ENCODE peak calls at places on chromosome 22, in seven cellular contexts. Q, N, H, V, I, X and U are unnamed samples.

GRCh38 chr22:44616882-44617655 is 84.9 kb upstream of the PRR5 start:
- DNase-seq in V (no peak), Q (no peak), N (no peak), X (no peak), I (no peak), H (no peak), U (no peak)

GRCh38 chr22:17990167-17990566 is 34.2 kb downstream of the MICAL3 start:
- DNase-seq in V (no peak), I (no peak), X (no peak), H (no peak), N (no peak), Q (no peak), U (no peak)

GRCh38 chr22:35352214-35353111 is 28.4 kb upstream of the HMOX1 start:
- DNase-seq in V (no peak), H (no peak), Q (peak; percentile 19), X (peak; percentile 46), I (peak; percentile 47), N (no peak), U (no peak)

GRCh38 chr22:37197451-37198289 is 9.6 kb upstream of the C1QTNF6 start:
- DNase-seq in H (peak; percentile 92), X (no peak), Q (peak; percentile 92), V (peak; percentile 84), N (peak; percentile 52), I (peak; percentile 70), U (peak; percentile 92)

GRCh38 chr22:25447067-25447688 is 117.3 kb upstream of the GRK3 start:
- DNase-seq in Q (no peak), N (no peak), H (no peak), X (peak; percentile 28), V (peak; percentile 6), I (no peak), U (no peak)

GRCh38 chr22:23548501-23549197 is 31.4 kb downstream of the IGLL1 start:
- DNase-seq in Q (no peak), N (no peak), H (no peak), X (no peak), I (no peak), V (no peak), U (no peak)

GRCh38 chr22:42805016-42805997 is 51.8 kb downstream of the ARFGAP3 start:
- DNase-seq in N (peak; percentile 27), Q (no peak), H (peak; percentile 20), V (no peak), X (no peak), I (peak; percentile 16), U (no peak)

GRCh38 chr22:17732251-17732854 is 41.9 kb downstream of the BID start:
- DNase-seq in N (no peak), H (no peak), X (no peak), Q (no peak), I (no peak), V (no peak), U (no peak)

GRCh38 chr22:20994128-20994901 is 7.6 kb downstream of the THAP7 start:
- DNase-seq in X (no peak), V (no peak), H (no peak), I (no peak), Q (no peak), N (no peak), U (no peak)

GRCh38 chr22:17133137-17133536 is 12.0 kb upstream of the TMEM121B start:
- DNase-seq in H (no peak), X (no peak), V (no peak), I (no peak), Q (no peak), N (no peak), U (no peak)

GRCh38 chr22:25741692-25742626 is at the start of gene MYO18B:
- DNase-seq in X (peak; percentile 71), H (no peak), Q (no peak), I (no peak), N (no peak), V (no peak), U (no peak)

GRCh38 chr22:33561149-33561807 is 359.0 kb downstream of the LARGE1 start:
- DNase-seq in N (no peak), H (no peak), Q (no peak), V (no peak), X (no peak), I (peak; percentile 29), U (no peak)

GRCh38 chr22:49833340-49834007 is 5.8 kb upstream of the BRD1 start:
- DNase-seq in N (no peak), V (no peak), H (peak; percentile 36), I (no peak), Q (peak; percentile 57), X (no peak), U (no peak)

GRCh38 chr22:42316988-42317387 is 46.5 kb upstream of the TCF20 start:
- DNase-seq in V (peak; percentile 52), H (peak; percentile 63), I (peak; percentile 91), N (peak; percentile 46), Q (no peak), X (peak; percentile 41), U (no peak)

GRCh38 chr22:31173386-31174145 is 13.6 kb downstream of the RNF185 start:
- DNase-seq in X (no peak), N (peak; percentile 83), Q (peak; percentile 72), H (peak; percentile 68), I (no peak), V (peak; percentile 81), U (peak; percentile 90)

GRCh38 chr22:36026741-36027140 is 1.9 kb downstream of the RBFOX2 start:
- DNase-seq in X (no peak), Q (peak; percentile 30), H (no peak), V (peak; percentile 62), I (no peak), N (peak; percentile 46), U (peak; percentile 25)

GRCh38 chr22:27996529-27996925 is 77.5 kb upstream of the PITPNB start:
- DNase-seq in N (no peak), Q (no peak), V (no peak), H (no peak), X (no peak), I (no peak), U (no peak)

GRCh38 chr22:35995772-35996171 is 32.9 kb downstream of the RBFOX2 start:
- DNase-seq in V (peak; percentile 99), N (peak; percentile 97), Q (peak; percentile 37), X (no peak), I (peak; percentile 64), H (peak; percentile 9), U (peak; percentile 90)

GRCh38 chr22:50703726-50704509 is 31.3 kb downstream of the SHANK3 start:
- DNase-seq in Q (no peak), V (no peak), H (no peak), N (no peak), I (no peak), X (no peak), U (no peak)

GRCh38 chr22:31537019-31537535 is 40.7 kb downstream of the SFI1 start:
- DNase-seq in N (no peak), Q (no peak), X (no peak), H (no peak), I (no peak), V (no peak), U (no peak)

GRCh38 chr22:43884600-43885318 is 7.1 kb downstream of the PNPLA5 start:
- DNase-seq in H (peak; percentile 44), I (peak; percentile 62), V (peak; percentile 57), X (peak; percentile 56), Q (peak; percentile 54), N (peak; percentile 22), U (no peak)

GRCh38 chr22:32407936-32408335 is 4.1 kb downstream of the RTCB start:
- DNase-seq in N (no peak), I (no peak), X (no peak), Q (no peak), V (no peak), H (no peak), U (no peak)

GRCh38 chr22:43862074-43862881 is at the start of gene SULT4A1:
- DNase-seq in X (no peak), I (no peak), H (peak; percentile 57), V (peak; percentile 17), Q (no peak), N (no peak), U (no peak)

GRCh38 chr22:47092896-47093311 is 330.5 kb downstream of the TBC1D22A start:
- DNase-seq in Q (no peak), X (no peak), N (peak; percentile 63), V (peak; percentile 72), I (no peak), H (no peak), U (peak; percentile 47)

GRCh38 chr22:47098121-47098520 is 335.7 kb downstream of the TBC1D22A start:
- DNase-seq in Q (no peak), V (no peak), H (no peak), N (no peak), I (no peak), X (no peak), U (no peak)

GRCh38 chr22:47093720-47094119 is 331.3 kb downstream of the TBC1D22A start:
- DNase-seq in X (no peak), H (no peak), I (no peak), N (no peak), Q (no peak), V (no peak), U (no peak)

GRCh38 chr22:47094861-47095330 is 332.4 kb downstream of the TBC1D22A start:
- DNase-seq in Q (peak; percentile 19), V (peak; percentile 5), N (peak; percentile 22), I (no peak), X (no peak), H (peak; percentile 44), U (peak; percentile 26)

DNA sequence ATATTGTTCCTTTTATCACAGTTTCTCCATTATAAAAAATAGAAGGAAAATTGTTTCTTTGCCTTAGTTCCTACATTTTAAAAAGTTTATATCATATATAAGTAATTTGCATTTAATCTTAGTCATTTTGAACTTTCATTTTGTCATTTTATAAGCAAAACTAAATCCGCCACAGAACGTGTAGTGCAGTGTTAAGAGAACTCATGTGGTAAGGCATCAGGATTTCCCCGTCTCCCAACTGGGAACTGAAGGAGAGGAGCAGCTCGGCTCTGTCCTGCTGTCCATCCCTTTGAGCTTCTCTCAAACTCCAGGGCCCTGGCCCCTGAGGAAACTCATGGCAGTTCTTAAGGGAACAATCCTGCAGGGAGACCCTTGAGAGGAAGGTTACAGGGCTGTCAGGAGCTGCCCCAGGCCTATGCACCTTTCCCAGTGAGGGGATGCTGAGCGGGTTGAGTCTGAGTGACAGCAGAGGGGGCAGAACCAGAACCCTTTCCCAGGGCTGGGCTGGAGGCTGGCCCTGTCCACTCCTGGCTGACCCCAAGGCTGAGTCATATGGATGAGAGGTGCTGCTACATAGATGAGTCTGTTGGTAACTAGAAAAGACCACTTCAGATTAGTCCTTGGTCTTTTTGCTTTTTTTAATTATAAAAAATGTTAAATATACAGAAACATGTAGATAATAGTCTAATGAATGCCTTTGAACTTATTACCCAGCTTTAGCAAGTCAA is 333.1 kb downstream of the TBC1D22A start:
- DNase-seq in Q (no peak), X (no peak), H (no peak), N (no peak), V (peak; percentile 6), I (no peak), U (no peak)
- TF ChIP-seq CTCF in Q (no peak), X (no peak), H (no peak), N (no peak), V (no peak), I (no peak), U (no peak)

GRCh38 chr22:46764140-46764680 is 1.8 kb downstream of the TBC1D22A start:
- DNase-seq in X (no peak), I (no peak), H (no peak), V (no peak), N (no peak), Q (no peak), U (no peak)
- TF ChIP-seq CTCF in X (no peak), I (no peak), H (no peak), V (no peak), N (no peak), Q (no peak), U (no peak)

GRCh38 chr22:29320546-29320945 is 5.0 kb upstream of the RASL10A start:
- DNase-seq in H (no peak), N (no peak), X (peak; percentile 33), Q (no peak), I (no peak), V (no peak), U (no peak)
- TF ChIP-seq CTCF in H (peak; percentile 19), N (peak; percentile 14), X (peak; percentile 29), Q (peak; percentile 40), I (no peak), V (no peak), U (peak; percentile 53)

GRCh38 chr22:40479887-40480538 is 109.6 kb downstream of the SGSM3 start:
- DNase-seq in Q (peak; percentile 44), I (no peak), H (no peak), V (peak; percentile 32), X (peak; percentile 64), N (no peak), U (no peak)
- TF ChIP-seq CTCF in Q (no peak), I (no peak), H (no peak), V (no peak), X (no peak), N (no peak), U (no peak)